ENCODE peak calls at places on chromosomes 2 and 18, in seven cellular contexts. D is IMR-90, S is mesenchymal stem cell, X is H9, H is H1, R is trophoblast cell, K is neuronal stem cell. I is an unnamed sample.

GRCh38 chr2:112794841-112795240 is 10.5 kb upstream of the IL1A start:
- DNase-seq in D (no peak), S (no peak), X (no peak), H (no peak), R (peak), K (no peak), I (no peak)

GRCh38 chr2:155010925-155011324 is 312.4 kb downstream of the KCNJ3 start:
- DNase-seq in D (no peak), S (no peak), X (no peak), H (no peak), R (no peak), K (no peak), I (no peak)

GRCh38 chr2:200567932-200568331 is 17.9 kb upstream of the AOX1 start:
- DNase-seq in D (no peak), S (no peak), X (no peak), H (no peak), R (no peak), K (no peak), I (no peak)

GRCh38 chr2:195967336-195967735 is 101.3 kb downstream of the DNAH7 start:
- DNase-seq in D (no peak), S (peak), X (no peak), H (no peak), R (no peak), K (no peak), I (no peak)

GRCh38 chr18:59861009-59861408 is 38.8 kb upstream of the PMAIP1 start:
- DNase-seq in D (peak), S (no peak), X (no peak), H (no peak), R (no peak), K (no peak), I (no peak)

GRCh38 chr18:36067118-36067957 is at the start of gene RPRD1A:
- DNase-seq in D (peak), S (peak), X (peak), H (peak), R (peak), K (peak), I (peak)

GRCh38 chr18:41973989-41974388 is 19.0 kb downstream of the PIK3C3 start:
- DNase-seq in D (no peak), S (no peak), X (no peak), H (no peak), R (no peak), K (no peak), I (no peak)

GRCh38 chr18:58567453-58568196 is 61.3 kb downstream of the ALPK2 start:
- DNase-seq in D (peak), S (peak), X (no peak), H (no peak), R (no peak), K (no peak), I (no peak)

GRCh38 chr18:3842844-3843243 is 392.9 kb downstream of the TGIF1 start:
- DNase-seq in D (no peak), S (no peak), X (no peak), H (no peak), R (no peak), K (no peak), I (no peak)

GRCh38 chr2:175399326-175399725 is 217.8 kb upstream of the ATP5MC3 start:
- DNase-seq in D (no peak), S (no peak), X (no peak), H (no peak), R (no peak), K (no peak), I (no peak)

GRCh38 chr2:238287702-238288649 is at the start of gene PER2:
- DNase-seq in D (peak), S (peak), X (peak), H (no peak), R (peak), K (no peak), I (peak)

GRCh38 chr2:74896232-74896631 is 62.2 kb upstream of the POLE4 start:
- DNase-seq in D (no peak), S (no peak), X (no peak), H (no peak), R (no peak), K (no peak), I (peak)

GRCh38 chr18:79275992-79276391 is 119.7 kb upstream of the NFATC1 start:
- DNase-seq in D (no peak), S (peak), X (no peak), H (no peak), R (no peak), K (no peak), I (no peak)

GRCh38 chr18:76491436-76491800 is 3.6 kb downstream of the ZNF516 start:
- DNase-seq in D (peak), S (peak), X (peak), H (no peak), R (no peak), K (peak), I (peak)

GRCh38 chr2:233053928-233054774 is 6.0 kb upstream of the INPP5D start:
- DNase-seq in D (peak), S (peak), X (peak), H (peak), R (peak), K (peak), I (peak)

GRCh38 chr18:13513015-13513414 is 213.3 kb downstream of the FAM210A start:
- DNase-seq in D (no peak), S (no peak), X (no peak), H (no peak), R (no peak), K (no peak), I (peak)

GRCh38 chr2:132437852-132438649 is 21.4 kb downstream of the GPR39 start:
- DNase-seq in D (no peak), S (no peak), X (no peak), H (no peak), R (no peak), K (no peak), I (no peak)

GRCh38 chr2:176638167-176639015 is 369.1 kb downstream of the MTX2 start:
- DNase-seq in D (peak), S (peak), X (peak), H (peak), R (peak), K (peak), I (peak)

GRCh38 chr2:65728477-65729180 is 296.2 kb upstream of the SPRED2 start:
- DNase-seq in D (no peak), S (no peak), X (no peak), H (no peak), R (no peak), K (no peak), I (no peak)

GRCh38 chr2:42385225-42385624 is 24.2 kb upstream of the COX7A2L start:
- DNase-seq in D (peak), S (peak), X (peak), H (no peak), R (no peak), K (no peak), I (peak)

DNA sequence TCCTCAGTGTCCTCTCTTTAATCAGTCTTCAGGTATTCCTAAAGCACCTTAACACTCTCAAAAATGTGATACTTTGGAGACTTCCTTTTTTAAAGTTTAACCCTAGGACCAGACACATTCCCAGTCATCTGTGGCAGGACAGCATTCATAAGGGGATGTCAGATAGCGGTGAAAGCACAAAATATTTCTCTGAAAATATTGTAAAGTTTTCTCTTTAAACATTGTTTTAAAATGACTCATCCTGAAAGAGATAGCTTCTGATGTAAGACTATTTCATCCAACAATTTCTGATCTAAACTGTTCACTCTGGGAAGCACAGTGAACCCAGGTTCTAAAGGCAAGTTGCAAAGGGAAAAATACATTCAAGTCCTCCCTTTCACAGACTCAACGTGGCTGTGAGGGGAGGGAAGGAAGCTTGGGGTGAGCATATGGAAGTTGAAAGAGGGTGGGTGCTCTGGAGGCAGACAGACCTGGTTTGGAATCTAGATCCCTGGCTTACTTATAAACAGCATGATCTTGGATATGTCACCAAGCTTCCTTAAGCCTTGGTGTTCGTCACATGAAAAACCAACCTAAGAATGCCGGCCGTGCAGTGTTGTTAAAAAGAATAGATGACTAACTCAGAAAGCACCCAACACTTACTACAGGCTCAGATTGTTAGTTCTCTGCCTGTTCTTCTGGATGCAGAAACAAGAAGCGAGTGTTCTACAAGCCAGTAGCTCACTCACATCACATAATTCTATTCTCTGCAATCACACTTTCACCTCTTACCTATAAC is 12.1 kb downstream of the GALNT14 start:
- DNase-seq in D (no peak), S (no peak), X (no peak), H (no peak), R (no peak), K (no peak), I (no peak)
- H3K4ac ChIP-seq in D (no peak), S (no peak), X (no peak), H (no peak), R (no peak), K (no peak), I (no peak)

DNA sequence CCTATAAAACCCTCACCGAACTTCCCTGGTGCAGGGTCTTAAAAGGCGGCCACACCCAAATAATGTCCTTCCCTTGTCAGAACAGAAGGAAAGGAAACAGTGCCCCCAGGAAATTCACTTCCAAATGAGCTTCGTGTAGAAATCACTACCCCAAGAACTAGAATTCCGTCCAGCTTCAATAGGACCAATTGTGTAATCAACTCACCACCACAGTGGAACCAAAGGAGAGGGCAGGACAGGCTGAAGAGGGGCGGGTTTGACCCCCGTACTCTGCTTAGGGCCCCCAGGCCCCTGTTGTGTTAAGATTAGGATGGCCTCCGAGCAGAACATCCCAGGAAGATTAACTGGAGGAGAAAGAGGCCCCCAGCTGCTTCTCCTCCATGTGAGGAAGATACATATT is 24.1 kb downstream of the GPR35 start:
- DNase-seq in D (no peak), S (no peak), X (no peak), H (peak), R (no peak), K (no peak), I (no peak)
- H3K4ac ChIP-seq in D (no peak), S (no peak), X (no peak), H (no peak), R (no peak), K (no peak), I (no peak)

DNA sequence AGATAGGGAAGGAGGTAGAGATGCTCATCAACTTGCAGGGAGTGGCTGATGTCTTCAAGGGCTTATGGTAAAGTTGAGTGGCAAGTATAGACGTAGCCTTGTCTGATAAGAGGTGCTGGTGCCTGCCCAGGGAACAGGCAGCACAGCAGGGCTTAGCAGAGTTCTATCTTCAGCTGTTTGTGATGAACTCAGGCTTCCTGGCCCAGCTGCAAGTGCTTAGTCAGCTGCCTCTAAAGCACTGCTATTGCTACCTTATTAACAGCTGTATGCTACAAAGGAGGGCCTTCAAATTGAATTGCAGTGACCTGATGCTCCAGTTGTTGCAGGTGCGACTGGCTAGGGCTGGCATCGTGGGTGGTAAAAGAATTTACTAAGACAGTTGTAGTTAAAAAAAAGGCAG is 82.1 kb downstream of the TSN start:
- DNase-seq in D (no peak), S (no peak), X (no peak), H (no peak), R (no peak), K (no peak), I (no peak)
- H3K4ac ChIP-seq in D (no peak), S (no peak), X (no peak), H (no peak), R (no peak), K (no peak), I (no peak)

GRCh38 chr2:13714466-13714865 is 918.1 kb upstream of the LRATD1 start:
- DNase-seq in D (no peak), S (no peak), X (no peak), H (no peak), R (no peak), K (no peak), I (no peak)
- H3K4ac ChIP-seq in D (no peak), S (no peak), X (no peak), H (no peak), R (no peak), K (no peak), I (no peak)

GRCh38 chr2:96305091-96305978 is at the start of gene SNRNP200:
- DNase-seq in D (peak), S (peak), X (peak), H (peak), R (peak), K (peak), I (peak)

GRCh38 chr2:96304606-96305005 is 740 bp downstream of the SNRNP200 start:
- DNase-seq in D (no peak), S (no peak), X (no peak), H (no peak), R (no peak), K (no peak), I (no peak)

GRCh38 chr2:96305979-96306308 is 598 bp upstream of the SNRNP200 start:
- DNase-seq in D (no peak), S (no peak), X (no peak), H (no peak), R (no peak), K (no peak), I (no peak)

GRCh38 chr2:96306370-96306769 is 1.0 kb upstream of the SNRNP200 start:
- DNase-seq in D (no peak), S (no peak), X (no peak), H (no peak), R (no peak), K (no peak), I (no peak)

GRCh38 chr2:96301897-96302296 is 3.4 kb downstream of the SNRNP200 start:
- DNase-seq in D (no peak), S (no peak), X (no peak), H (no peak), R (no peak), K (no peak), I (no peak)
- H3K4ac ChIP-seq in D (no peak), S (no peak), X (no peak), H (no peak), R (no peak), K (no peak), I (no peak)

GRCh38 chr2:60000681-60001080 is 552.8 kb downstream of the BCL11A start:
- DNase-seq in D (no peak), S (no peak), X (no peak), H (no peak), R (no peak), K (no peak), I (no peak)

GRCh38 chr2:59993721-59994120 is 559.7 kb downstream of the BCL11A start:
- DNase-seq in D (no peak), S (no peak), X (no peak), H (no peak), R (no peak), K (no peak), I (no peak)

GRCh38 chr2:59997371-59997770 is 556.1 kb downstream of the BCL11A start:
- DNase-seq in D (no peak), S (no peak), X (no peak), H (no peak), R (no peak), K (no peak), I (no peak)

GRCh38 chr2:59998324-59998723 is 555.1 kb downstream of the BCL11A start:
- DNase-seq in D (no peak), S (no peak), X (no peak), H (no peak), R (no peak), K (no peak), I (no peak)

DNA sequence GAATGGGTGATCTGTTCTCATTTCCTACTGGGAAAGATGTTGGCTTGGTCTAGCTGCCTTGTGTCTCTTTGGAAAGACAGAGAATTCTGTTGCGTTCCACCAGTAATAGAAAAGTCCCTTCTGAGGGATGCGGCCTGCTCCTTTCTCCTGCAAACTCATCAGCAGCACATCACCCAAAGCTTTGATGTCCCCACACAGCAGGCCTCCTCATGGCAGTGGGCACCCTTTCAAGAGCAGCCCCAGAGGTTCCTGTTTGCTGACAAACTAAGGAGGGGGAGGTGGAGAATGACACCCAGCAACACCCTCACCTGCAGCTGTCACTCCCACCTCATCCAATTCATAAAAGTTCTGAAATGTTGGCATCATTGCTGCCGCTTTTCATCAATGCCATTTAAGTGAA is 556.6 kb downstream of the BCL11A start:
- DNase-seq in D (no peak), S (no peak), X (no peak), H (no peak), R (no peak), K (no peak), I (no peak)
- H3K4ac ChIP-seq in D (no peak), S (no peak), X (no peak), H (no peak), R (no peak), K (no peak), I (no peak)

GRCh38 chr2:120344991-120345975 is 653 bp upstream of the INHBB start:
- DNase-seq in D (no peak), S (no peak), X (no peak), H (peak), R (no peak), K (no peak), I (no peak)
- H3K4ac ChIP-seq in D (no peak), S (no peak), X (no peak), H (no peak), R (no peak), K (no peak), I (no peak)